ENCODE peak calls at places on chromosome 13, in ten cellular contexts. B, Z, H, C, P, E, U, L, D and T are unnamed samples.

GRCh38 chr13:25489238-25489637 is 117.5 kb downstream of the ATP8A2 start:
- DNase-seq in E (no peak), Z (no peak), H (no peak), P (no peak), U (no peak), C (no peak), L (no peak), B (no peak), D (no peak), T (no peak)

GRCh38 chr13:32846020-32846451 is 170.2 kb upstream of the KL start:
- DNase-seq in D (no peak), L (no peak), P (no peak), U (no peak), E (peak), C (no peak), Z (no peak), H (no peak), B (no peak), T (no peak)

GRCh38 chr13:109355129-109355528 is 431.3 kb downstream of the IRS2 start:
- DNase-seq in D (no peak), U (no peak), C (no peak), Z (no peak), L (no peak), H (no peak), E (no peak), B (no peak), P (no peak), T (no peak)

GRCh38 chr13:48221301-48222190 is 11.5 kb upstream of the ITM2B start:
- DNase-seq in D (no peak), U (no peak), C (no peak), E (no peak), L (no peak), H (no peak), B (no peak), P (no peak), Z (no peak), T (peak)

GRCh38 chr13:47334173-47334572 is 437.3 kb upstream of the HTR2A start:
- DNase-seq in B (no peak), L (no peak), E (no peak), U (no peak), H (no peak), Z (no peak), C (no peak), P (no peak), D (no peak), T (no peak)

GRCh38 chr13:70338608-70339007 is 230.4 kb upstream of the KLHL1 start:
- DNase-seq in H (no peak), U (no peak), B (no peak), L (no peak), C (no peak), E (no peak), P (no peak), Z (no peak), D (no peak), T (no peak)

GRCh38 chr13:52104624-52105023 is 24.2 kb downstream of the NEK5 start:
- DNase-seq in L (no peak), Z (no peak), U (no peak), C (no peak), P (no peak), B (no peak), E (no peak), H (no peak), D (no peak), T (no peak)

GRCh38 chr13:82458169-82458568 is 1424.1 kb downstream of the SLITRK1 start:
- DNase-seq in D (no peak), B (no peak), P (no peak), H (no peak), U (no peak), E (no peak), L (no peak), C (no peak), Z (no peak), T (no peak)

GRCh38 chr13:26867451-26868067 is 107.0 kb upstream of the GPR12 start:
- DNase-seq in E (peak), U (no peak), C (no peak), P (no peak), B (no peak), Z (no peak), D (peak), H (peak), L (no peak), T (no peak)

GRCh38 chr13:51873837-51874236 is 12.1 kb downstream of the CCDC70 start:
- DNase-seq in Z (no peak), L (no peak), D (no peak), E (no peak), H (no peak), B (no peak), P (no peak), U (no peak), C (no peak), T (no peak)

GRCh38 chr13:46864941-46865340 is 31.9 kb downstream of the HTR2A start:
- DNase-seq in L (no peak), U (no peak), P (no peak), C (no peak), H (no peak), E (no peak), D (no peak), B (no peak), Z (no peak), T (no peak)

GRCh38 chr13:23323946-23324709 is 109.4 kb downstream of the SACS start:
- DNase-seq in P (no peak), D (no peak), L (no peak), U (no peak), E (no peak), C (no peak), H (no peak), Z (no peak), B (no peak), T (no peak)

GRCh38 chr13:109802936-109803335 is 16.6 kb upstream of the IRS2 start:
- DNase-seq in E (no peak), U (no peak), L (no peak), P (no peak), C (no peak), H (no peak), D (no peak), B (no peak), Z (no peak), T (no peak)

GRCh38 chr13:91169641-91170040 is 177.8 kb upstream of the MIR17HG start:
- DNase-seq in L (no peak), H (no peak), E (no peak), C (no peak), Z (no peak), B (no peak), P (no peak), U (no peak), D (no peak), T (no peak)

GRCh38 chr13:91172160-91172559 is 175.3 kb upstream of the MIR17HG start:
- DNase-seq in U (no peak), D (no peak), Z (no peak), L (no peak), E (no peak), P (no peak), B (no peak), C (no peak), H (no peak), T (no peak)

GRCh38 chr13:91174886-91175501 is 172.5 kb upstream of the MIR17HG start:
- DNase-seq in H (no peak), B (no peak), E (no peak), P (no peak), C (peak), D (no peak), U (no peak), Z (no peak), L (no peak), T (no peak)
- H3K4me3 ChIP-seq in H (no peak), B (peak), E (peak), P (no peak), C (peak), D (peak), U (no peak), Z (no peak), L (no peak), T (peak)

GRCh38 chr13:41006296-41006695 is 12.8 kb downstream of the ELF1 start:
- DNase-seq in P (no peak), E (no peak), L (no peak), U (no peak), Z (no peak), B (no peak), C (no peak), D (no peak), H (no peak), T (no peak)

GRCh38 chr13:41006951-41007350 is 12.2 kb downstream of the ELF1 start:
- DNase-seq in L (no peak), H (no peak), C (no peak), E (no peak), P (no peak), Z (no peak), B (no peak), U (no peak), D (no peak), T (no peak)

GRCh38 chr13:41005709-41006108 is 13.4 kb downstream of the ELF1 start:
- DNase-seq in E (no peak), B (no peak), U (no peak), H (no peak), P (no peak), Z (no peak), L (no peak), D (no peak), C (no peak), T (no peak)

GRCh38 chr13:41007359-41008118 is 11.6 kb downstream of the ELF1 start:
- DNase-seq in Z (no peak), L (no peak), B (no peak), H (no peak), U (no peak), C (no peak), D (no peak), P (no peak), E (no peak), T (no peak)

DNA sequence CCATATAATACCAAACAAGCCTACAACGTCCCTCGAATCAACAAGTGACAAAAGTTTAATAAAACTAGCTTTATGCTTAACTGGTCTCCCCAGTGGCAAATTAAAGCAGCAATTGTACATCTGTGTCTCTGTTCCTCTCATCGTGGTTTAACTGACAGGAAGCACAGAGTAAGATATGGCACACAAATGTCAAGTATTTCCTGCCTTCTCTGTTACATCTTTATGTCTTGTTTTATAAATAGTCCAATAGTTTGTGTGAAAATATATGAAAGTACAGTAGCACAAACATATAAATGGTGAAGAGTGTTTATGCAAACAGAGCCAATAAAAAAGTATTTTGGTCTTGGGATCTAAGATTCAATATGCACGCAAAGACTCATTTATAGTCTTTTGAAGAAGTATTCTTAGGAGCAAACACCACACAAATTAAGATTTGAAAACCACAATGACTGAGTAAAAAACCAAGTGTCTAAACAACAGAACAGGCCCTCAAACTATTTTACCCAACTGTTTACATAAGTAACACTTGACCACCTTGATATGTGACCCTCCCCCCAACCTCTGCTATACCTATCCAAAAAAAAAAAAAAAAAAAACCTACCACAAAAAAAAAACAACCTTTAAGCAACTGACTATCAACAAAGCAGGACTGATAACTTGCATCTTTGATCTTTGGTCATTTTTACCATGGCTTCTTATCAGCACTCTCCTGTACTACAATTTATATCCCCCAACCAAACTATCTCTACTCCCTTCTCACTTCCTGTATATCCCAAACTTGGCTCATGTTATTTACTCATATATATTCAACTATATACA is 14.0 kb downstream of the ELF1 start:
- DNase-seq in H (no peak), Z (no peak), E (no peak), P (no peak), U (no peak), B (no peak), C (no peak), L (no peak), D (no peak), T (no peak)
- TF ChIP-seq POLR2A in H (no peak), Z (no peak), E (no peak), P (no peak), U (no peak), B (no peak), C (no peak), L (peak), D (no peak), T (no peak)

GRCh38 chr13:43363156-43363918 is 340.0 kb downstream of the DNAJC15 start:
- DNase-seq in L (no peak), B (no peak), C (no peak), U (no peak), E (no peak), P (no peak), H (no peak), D (no peak), Z (no peak), T (no peak)

GRCh38 chr13:43365042-43365344 is 341.6 kb downstream of the DNAJC15 start:
- DNase-seq in U (no peak), Z (no peak), B (no peak), D (no peak), P (no peak), E (no peak), H (no peak), L (no peak), C (no peak), T (no peak)

GRCh38 chr13:43360911-43361605 is 337.7 kb downstream of the DNAJC15 start:
- DNase-seq in P (no peak), L (no peak), Z (no peak), B (no peak), C (no peak), U (no peak), D (no peak), H (no peak), E (no peak), T (no peak)

GRCh38 chr13:43368003-43368402 is 344.6 kb downstream of the DNAJC15 start:
- DNase-seq in H (no peak), U (no peak), D (no peak), P (no peak), E (no peak), Z (no peak), C (no peak), L (no peak), B (no peak), T (peak)

DNA sequence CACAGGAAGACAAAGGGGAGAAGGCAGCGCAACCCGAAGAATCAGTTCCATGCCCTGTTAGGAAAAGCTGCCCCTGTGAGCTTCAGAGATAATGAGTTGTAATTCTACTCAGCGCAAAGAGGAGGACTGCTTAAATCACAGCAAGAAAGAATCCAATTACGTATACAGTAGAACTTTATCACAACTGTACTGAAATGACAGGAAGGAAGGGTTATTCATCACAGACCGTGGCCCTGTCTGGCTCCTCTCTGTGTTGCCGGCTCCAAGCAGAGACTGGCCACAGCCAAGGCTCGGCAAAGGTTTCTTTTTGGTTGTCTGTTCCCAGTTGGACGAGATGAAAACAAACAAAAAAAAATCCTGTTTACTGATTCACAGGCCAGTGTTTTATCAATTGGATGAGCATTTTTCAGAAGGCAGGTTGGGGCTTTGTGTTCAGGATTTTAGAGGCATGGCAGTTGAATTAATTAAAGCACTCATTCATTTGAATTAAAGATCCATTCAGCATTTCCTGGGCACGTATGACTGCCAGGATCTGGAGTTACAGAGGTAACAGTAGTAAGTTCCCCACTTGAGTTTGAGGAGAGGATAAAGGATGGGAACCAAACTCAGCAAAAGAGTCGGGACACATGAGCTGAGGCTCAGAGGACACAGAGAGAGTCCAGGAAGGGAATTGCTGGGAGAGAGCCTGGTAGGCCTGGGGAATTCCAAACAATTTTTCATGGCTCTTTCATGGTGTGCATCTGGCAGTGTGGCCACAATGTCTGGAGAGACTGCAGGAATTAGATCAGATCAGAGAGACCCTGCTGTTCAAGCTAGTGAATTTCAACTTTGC is 341.0 kb downstream of the DNAJC15 start:
- DNase-seq in C (no peak), B (no peak), H (no peak), Z (no peak), D (peak), E (no peak), L (no peak), U (no peak), P (no peak), T (no peak)
- H3K4me3 ChIP-seq in C (no peak), B (no peak), H (no peak), Z (no peak), D (no peak), E (no peak), L (no peak), U (no peak), P (no peak), T (no peak)

GRCh38 chr13:75505327-75505726 is 23.4 kb upstream of the TBC1D4 start:
- DNase-seq in E (no peak), P (no peak), H (no peak), B (no peak), D (no peak), U (no peak), L (no peak), Z (no peak), C (no peak), T (no peak)

GRCh38 chr13:75508002-75508548 is 26.1 kb upstream of the TBC1D4 start:
- DNase-seq in C (no peak), U (no peak), E (no peak), P (no peak), H (no peak), D (no peak), Z (no peak), L (no peak), B (no peak), T (no peak)

GRCh38 chr13:75511226-75511625 is 26.4 kb downstream of the COMMD6 start:
- DNase-seq in B (no peak), H (no peak), L (no peak), E (no peak), D (no peak), C (no peak), U (no peak), Z (no peak), P (no peak), T (no peak)

GRCh38 chr13:75505966-75506365 is 24.0 kb upstream of the TBC1D4 start:
- DNase-seq in Z (no peak), H (no peak), B (no peak), L (no peak), D (no peak), C (no peak), P (no peak), U (no peak), E (no peak), T (no peak)

DNA sequence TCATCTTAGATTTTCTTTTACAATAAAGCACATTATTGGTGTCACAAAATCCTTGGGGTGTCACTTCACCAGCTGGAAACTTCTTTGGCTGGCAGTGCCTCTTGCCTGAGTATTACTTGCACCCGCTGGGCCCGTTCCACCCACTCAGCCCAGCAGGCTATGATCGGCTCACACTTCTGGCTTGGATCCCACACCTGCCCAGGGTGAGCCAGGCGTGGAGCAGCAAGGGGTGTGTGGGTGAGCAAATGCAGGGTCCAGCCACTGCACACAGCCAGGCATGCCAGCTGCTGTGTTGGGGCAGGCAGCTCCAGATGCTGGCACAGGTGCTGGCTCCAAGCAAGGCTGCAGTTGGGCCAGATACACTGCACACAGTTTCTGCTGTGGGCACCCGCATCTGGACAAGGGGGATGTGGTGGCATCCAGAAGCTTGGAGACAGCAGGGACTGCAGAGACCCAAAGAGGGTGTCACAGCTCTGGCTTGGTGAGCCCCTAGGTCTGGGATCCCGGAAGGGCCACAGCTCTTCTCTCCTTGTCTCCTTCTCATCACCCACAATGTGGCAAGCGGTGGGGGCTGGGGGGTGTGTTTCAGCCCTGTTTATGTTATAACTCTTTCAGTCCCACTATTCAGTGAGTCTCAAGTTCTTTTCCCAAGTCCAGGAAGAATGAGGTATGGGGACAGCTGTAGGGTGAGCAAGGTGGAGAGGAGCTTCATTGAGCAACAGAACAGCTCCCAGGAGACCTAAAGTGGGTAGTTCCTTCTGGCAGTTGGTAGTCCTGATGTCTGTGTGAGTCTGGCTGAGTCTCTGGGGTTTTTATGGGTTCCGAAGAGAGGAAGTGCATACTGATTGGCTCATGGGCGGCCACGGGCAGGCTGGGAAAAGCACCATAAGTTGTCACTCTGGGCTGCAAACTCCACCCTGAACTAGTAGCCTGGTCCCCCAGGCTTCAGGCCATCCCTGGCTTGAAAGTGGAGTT is 25.3 kb upstream of the TBC1D4 start:
- DNase-seq in E (no peak), D (no peak), Z (no peak), P (no peak), B (no peak), L (no peak), C (peak), U (no peak), H (no peak), T (no peak)
- TF ChIP-seq POLR2A in E (no peak), D (no peak), Z (no peak), P (no peak), B (no peak), L (no peak), C (no peak), U (no peak), H (no peak), T (no peak)

GRCh38 chr13:113926951-113927660 is 46.8 kb downstream of the C13orf46 start:
- DNase-seq in D (no peak), E (no peak), B (no peak), Z (no peak), C (no peak), P (peak), L (no peak), H (peak), U (no peak), T (no peak)

GRCh38 chr13:113930711-113931637 is 42.9 kb downstream of the C13orf46 start:
- DNase-seq in D (no peak), C (no peak), B (no peak), P (peak), Z (peak), E (no peak), H (peak), U (no peak), L (no peak), T (no peak)

GRCh38 chr13:113927661-113928581 is 46.0 kb downstream of the C13orf46 start:
- DNase-seq in L (peak), Z (no peak), E (no peak), D (peak), P (peak), U (no peak), C (no peak), B (no peak), H (peak), T (no peak)

GRCh38 chr13:113929628-113930615 is 44.0 kb downstream of the C13orf46 start:
- DNase-seq in P (peak), D (no peak), U (no peak), B (no peak), Z (no peak), H (peak), E (no peak), L (no peak), C (no peak), T (no peak)

GRCh38 chr13:113928701-113929627 is 44.9 kb downstream of the C13orf46 start:
- DNase-seq in U (no peak), D (peak), H (peak), P (peak), C (peak), B (no peak), L (peak), E (no peak), Z (peak), T (peak)
- H3K4me3 ChIP-seq in U (no peak), D (no peak), H (no peak), P (no peak), C (no peak), B (no peak), L (no peak), E (no peak), Z (no peak), T (no peak)